ENCODE peak calls at places on chromosomes 7 and 10, in four cellular contexts. One of them, this sample, is unnamed.

GRCh38 chr7:731440-732085 is 4.5 kb upstream of the PRKAR1B start:
- DNase-seq in H1: no peak
- DNase-seq in H9: no peak
- DNase-seq in IMR-90: no peak
- DNase-seq in this sample: no peak

GRCh38 chr10:30818010-30818660 is 188.6 kb upstream of the LYZL2 start:
- DNase-seq in H1: no peak
- DNase-seq in H9: no peak
- DNase-seq in IMR-90: peak
- DNase-seq in this sample: no peak

GRCh38 chr10:28768227-28768626 is 90.9 kb downstream of the BAMBI start:
- DNase-seq in H1: no peak
- DNase-seq in H9: no peak
- DNase-seq in IMR-90: no peak
- DNase-seq in this sample: no peak

GRCh38 chr10:126580873-126581647 is 89.4 kb downstream of the C10orf90 start:
- DNase-seq in H1: no peak
- DNase-seq in H9: no peak
- DNase-seq in IMR-90: no peak
- DNase-seq in this sample: no peak

GRCh38 chr10:34505338-34505737 is 309.8 kb downstream of the PARD3 start:
- DNase-seq in H1: no peak
- DNase-seq in H9: no peak
- DNase-seq in IMR-90: no peak
- DNase-seq in this sample: peak

GRCh38 chr7:96800122-96800521 is 90.5 kb upstream of the SEM1 start:
- DNase-seq in H1: no peak
- DNase-seq in H9: no peak
- DNase-seq in IMR-90: no peak
- DNase-seq in this sample: no peak

GRCh38 chr7:151968357-151968756 is 12.1 kb downstream of the GALNTL5 start:
- DNase-seq in H1: no peak
- DNase-seq in H9: no peak
- DNase-seq in IMR-90: no peak
- DNase-seq in this sample: no peak

GRCh38 chr10:103193107-103193819 is at the start of gene NT5C2:
- DNase-seq in H1: no peak
- DNase-seq in H9: peak
- DNase-seq in IMR-90: peak
- DNase-seq in this sample: peak

GRCh38 chr10:72653383-72654096 is 27.7 kb upstream of the MICU1 start:
- DNase-seq in H1: no peak
- DNase-seq in H9: no peak
- DNase-seq in IMR-90: no peak
- DNase-seq in this sample: no peak

GRCh38 chr10:65501259-65501658 is 1424.6 kb upstream of the LRRTM3 start:
- DNase-seq in H1: no peak
- DNase-seq in H9: no peak
- DNase-seq in IMR-90: no peak
- DNase-seq in this sample: no peak

GRCh38 chr10:5465976-5466450 is 33.4 kb downstream of the CALML5 start:
- DNase-seq in H1: no peak
- DNase-seq in H9: no peak
- DNase-seq in IMR-90: no peak
- DNase-seq in this sample: no peak

GRCh38 chr10:87659571-87660483 is at the start of gene PAPSS2:
- DNase-seq in H1: no peak
- DNase-seq in H9: peak
- DNase-seq in IMR-90: peak
- DNase-seq in this sample: peak

GRCh38 chr10:122768033-122768745 is 68.5 kb upstream of the C10orf120 start:
- DNase-seq in H1: no peak
- DNase-seq in H9: no peak
- DNase-seq in IMR-90: no peak
- DNase-seq in this sample: no peak

GRCh38 chr7:73844131-73844547 is 1.8 kb upstream of the METTL27 start:
- DNase-seq in H1: no peak
- DNase-seq in H9: no peak
- DNase-seq in IMR-90: no peak
- DNase-seq in this sample: peak

GRCh38 chr7:18727094-18727870 is 231.7 kb downstream of the HDAC9 start:
- DNase-seq in H1: no peak
- DNase-seq in H9: no peak
- DNase-seq in IMR-90: peak
- DNase-seq in this sample: no peak

GRCh38 chr10:50972591-50972990 is 87.2 kb upstream of the A1CF start:
- DNase-seq in H1: no peak
- DNase-seq in H9: no peak
- DNase-seq in IMR-90: no peak
- DNase-seq in this sample: no peak

GRCh38 chr10:44966816-44967509 is 7.4 kb downstream of the RASSF4 start:
- DNase-seq in H1: no peak
- DNase-seq in H9: peak
- DNase-seq in IMR-90: no peak
- DNase-seq in this sample: no peak

GRCh38 chr7:105896407-105896842 is 20.0 kb upstream of the ATXN7L1 start:
- DNase-seq in H1: no peak
- DNase-seq in H9: no peak
- DNase-seq in IMR-90: no peak
- DNase-seq in this sample: no peak

GRCh38 chr10:75400769-75401568 is 595 bp downstream of the ZNF503 start:
- DNase-seq in H1: no peak
- DNase-seq in H9: peak
- DNase-seq in IMR-90: peak
- DNase-seq in this sample: peak

GRCh38 chr10:76036410-76036940 is 605.1 kb downstream of the LRMDA start:
- DNase-seq in H1: peak
- DNase-seq in H9: peak
- DNase-seq in IMR-90: peak
- DNase-seq in this sample: peak

GRCh38 chr7:131011976-131012375 is 278.0 kb upstream of the KLF14 start:
- DNase-seq in H1: no peak
- DNase-seq in H9: no peak
- DNase-seq in IMR-90: peak
- DNase-seq in this sample: no peak

GRCh38 chr7:50663396-50664102 is 98.3 kb upstream of the DDC start:
- DNase-seq in H1: no peak
- DNase-seq in H9: no peak
- DNase-seq in IMR-90: no peak
- DNase-seq in this sample: no peak

GRCh38 chr10:89414879-89415821 is 782 bp downstream of the IFIT5 start:
- DNase-seq in H1: no peak
- DNase-seq in H9: peak
- DNase-seq in IMR-90: peak
- DNase-seq in this sample: peak

GRCh38 chr10:24569828-24570657 is 153.6 kb downstream of the ARHGAP21 start:
- DNase-seq in H1: no peak
- DNase-seq in H9: no peak
- DNase-seq in IMR-90: no peak
- DNase-seq in this sample: no peak

GRCh38 chr10:5775705-5776104 is 37.5 kb downstream of the GDI2 start:
- DNase-seq in H1: no peak
- DNase-seq in H9: no peak
- DNase-seq in IMR-90: no peak
- DNase-seq in this sample: no peak

GRCh38 chr10:113947138-113948011 is 92.9 kb downstream of the NHLRC2 start:
- DNase-seq in H1: no peak
- DNase-seq in H9: no peak
- DNase-seq in IMR-90: no peak
- DNase-seq in this sample: no peak

GRCh38 chr10:68251146-68251545 is 19.2 kb upstream of the ATOH7 start:
- DNase-seq in H1: no peak
- DNase-seq in H9: no peak
- DNase-seq in IMR-90: no peak
- DNase-seq in this sample: peak

GRCh38 chr7:82362129-82362528 is 81.4 kb downstream of the CACNA2D1 start:
- DNase-seq in H1: no peak
- DNase-seq in H9: no peak
- DNase-seq in IMR-90: peak
- DNase-seq in this sample: no peak

GRCh38 chr7:46565712-46566111 is 644.6 kb upstream of the IGFBP3 start:
- DNase-seq in H1: no peak
- DNase-seq in H9: no peak
- DNase-seq in IMR-90: no peak
- DNase-seq in this sample: no peak

GRCh38 chr10:119257894-119258293 is 50.5 kb downstream of the GRK5 start:
- DNase-seq in H1: no peak
- DNase-seq in H9: no peak
- DNase-seq in IMR-90: peak
- DNase-seq in this sample: no peak

GRCh38 chr7:16189026-16189715 is 232.2 kb downstream of the CRPPA start:
- DNase-seq in H1: no peak
- DNase-seq in H9: no peak
- DNase-seq in IMR-90: peak
- DNase-seq in this sample: no peak

GRCh38 chr10:86375204-86375603 is 8.6 kb upstream of the GRID1 start:
- DNase-seq in H1: no peak
- DNase-seq in H9: peak
- DNase-seq in IMR-90: no peak
- DNase-seq in this sample: no peak

GRCh38 chr7:118492466-118492865 is 268.0 kb downstream of the ANKRD7 start:
- DNase-seq in H1: no peak
- DNase-seq in H9: no peak
- DNase-seq in IMR-90: no peak
- DNase-seq in this sample: peak

GRCh38 chr7:129821476-129821875 is 131.3 kb downstream of the UBE2H start:
- DNase-seq in H1: no peak
- DNase-seq in H9: no peak
- DNase-seq in IMR-90: no peak
- DNase-seq in this sample: no peak

GRCh38 chr7:54339074-54339473 is 203.1 kb upstream of the VSTM2A start:
- DNase-seq in H1: no peak
- DNase-seq in H9: no peak
- DNase-seq in IMR-90: no peak
- DNase-seq in this sample: no peak

GRCh38 chr10:117539271-117539876 is 3.2 kb upstream of the EMX2 start:
- DNase-seq in H1: no peak
- DNase-seq in H9: no peak
- DNase-seq in IMR-90: no peak
- DNase-seq in this sample: peak

GRCh38 chr10:778626-779330 is 89.3 kb upstream of the DIP2C start:
- DNase-seq in H1: no peak
- DNase-seq in H9: no peak
- DNase-seq in IMR-90: peak
- DNase-seq in this sample: peak

GRCh38 chr7:114652041-114652440 is 237.4 kb downstream of the FOXP2 start:
- DNase-seq in H1: no peak
- DNase-seq in H9: no peak
- DNase-seq in IMR-90: no peak
- DNase-seq in this sample: no peak
- H3K56ac ChIP-seq in H1: no peak
- H3K56ac ChIP-seq in H9: no peak
- H3K56ac ChIP-seq in IMR-90: no peak
- H3K56ac ChIP-seq in this sample: no peak

GRCh38 chr7:140888087-140888486 is 36.6 kb downstream of the BRAF start:
- DNase-seq in H1: no peak
- DNase-seq in H9: no peak
- DNase-seq in IMR-90: peak
- DNase-seq in this sample: no peak
- H2BK5ac ChIP-seq in H1: no peak
- H2BK5ac ChIP-seq in H9: no peak
- H2BK5ac ChIP-seq in IMR-90: no peak
- H2BK5ac ChIP-seq in this sample: no peak

GRCh38 chr10:49737474-49738201 is 24.5 kb downstream of the OGDHL start:
- DNase-seq in H1: no peak
- DNase-seq in H9: no peak
- DNase-seq in IMR-90: no peak
- DNase-seq in this sample: no peak

GRCh38 chr10:49734676-49735075 is 27.4 kb downstream of the OGDHL start:
- DNase-seq in H1: no peak
- DNase-seq in H9: peak
- DNase-seq in IMR-90: no peak
- DNase-seq in this sample: no peak

GRCh38 chr10:49735161-49735560 is 27.0 kb downstream of the OGDHL start:
- DNase-seq in H1: no peak
- DNase-seq in H9: peak
- DNase-seq in IMR-90: no peak
- DNase-seq in this sample: no peak

GRCh38 chr10:49735848-49736563 is 26.1 kb downstream of the OGDHL start:
- DNase-seq in H1: no peak
- DNase-seq in H9: no peak
- DNase-seq in IMR-90: no peak
- DNase-seq in this sample: no peak

DNA sequence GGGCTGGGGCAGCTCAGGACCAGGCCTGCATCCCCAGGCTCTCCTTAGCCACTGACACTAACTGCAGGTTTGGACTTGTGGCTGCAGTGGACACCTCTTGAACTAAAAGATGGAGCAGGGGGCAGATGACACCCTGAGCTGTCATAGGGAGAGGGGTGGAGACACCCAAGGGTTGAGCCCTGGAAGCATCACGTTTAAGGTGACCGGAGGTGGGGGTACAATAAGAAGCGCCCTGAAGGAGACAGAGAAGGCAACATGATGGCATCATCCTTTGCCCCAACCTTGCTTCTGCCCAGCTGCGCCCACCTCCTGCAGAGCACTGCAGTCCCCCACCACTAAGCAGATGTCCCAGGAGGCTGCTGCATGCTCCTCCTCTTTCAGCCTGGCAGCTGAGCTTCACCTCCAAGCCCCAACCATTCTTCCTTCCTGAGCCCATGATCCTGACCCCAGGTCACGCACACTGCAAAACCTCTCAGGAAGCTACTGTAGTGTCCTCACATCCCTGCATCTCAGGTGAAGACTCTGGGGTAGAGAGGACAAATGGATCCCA is 25.5 kb downstream of the OGDHL start:
- DNase-seq in H1: no peak
- DNase-seq in H9: peak
- DNase-seq in IMR-90: no peak
- DNase-seq in this sample: no peak
- H3K18ac ChIP-seq in H1: no peak
- H3K18ac ChIP-seq in H9: no peak
- H3K18ac ChIP-seq in IMR-90: no peak
- H3K18ac ChIP-seq in this sample: no peak

DNA sequence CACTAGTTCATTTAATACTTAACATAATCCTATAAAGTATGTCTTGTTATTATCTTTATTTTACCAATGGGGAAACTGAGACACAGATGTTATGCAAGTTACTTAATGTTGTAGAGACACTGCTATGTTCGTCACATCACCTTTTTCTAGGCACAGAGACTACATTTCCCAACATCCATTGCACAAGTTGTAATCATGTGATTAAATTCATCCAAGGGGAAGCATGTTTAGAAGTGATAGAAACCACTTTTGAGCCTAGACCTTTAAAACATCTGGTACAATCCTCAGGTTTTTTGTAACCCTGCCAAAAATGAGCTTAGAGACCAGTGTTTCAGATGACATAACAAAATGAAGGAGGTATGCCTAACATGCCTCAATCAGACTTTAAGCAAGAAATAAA is 386.8 kb upstream of the HPS1 start:
- DNase-seq in H1: no peak
- DNase-seq in H9: no peak
- DNase-seq in IMR-90: no peak
- DNase-seq in this sample: peak
- H3K56ac ChIP-seq in H1: no peak
- H3K56ac ChIP-seq in H9: no peak
- H3K56ac ChIP-seq in IMR-90: no peak
- H3K56ac ChIP-seq in this sample: no peak